ENCODE peak calls at places on chromosomes 13 and 19, in four cellular contexts. W, S, C and E are unnamed samples.

GRCh38 chr13:43785681-43786471 is 896 bp downstream of the ENOX1 start:
- DNase-seq in W (peak; percentile 82), S (peak; percentile 72), C (peak; percentile 56), E (peak; percentile 70)

GRCh38 chr13:64239372-64239771 is 2823.7 kb upstream of the PCDH20 start:
- DNase-seq in W (peak; percentile 71), S (no peak), C (no peak), E (no peak)

GRCh38 chr13:22278336-22278929 is 607.6 kb downstream of the FGF9 start:
- DNase-seq in W (no peak), S (peak; percentile 77), C (peak; percentile 1), E (no peak)

GRCh38 chr13:45084515-45084914 is 35.8 kb upstream of the GTF2F2 start:
- DNase-seq in W (no peak), S (no peak), C (no peak), E (no peak)

GRCh38 chr19:11921852-11922495 is 2.9 kb upstream of the ZNF700 start:
- DNase-seq in W (peak; percentile 29), S (peak; percentile 17), C (no peak), E (no peak)

GRCh38 chr19:51364200-51365106 is 1.7 kb downstream of the ETFB start:
- DNase-seq in W (no peak), S (no peak), C (peak; percentile 37), E (no peak)

GRCh38 chr13:82002693-82003092 is 1661.8 kb upstream of the SPRY2 start:
- DNase-seq in W (no peak), S (no peak), C (no peak), E (no peak)

GRCh38 chr13:65461590-65461989 is 1768.5 kb downstream of the PCDH9 start:
- DNase-seq in W (peak; percentile 27), S (no peak), C (no peak), E (no peak)

GRCh38 chr13:113407531-113408393 is 43.8 kb upstream of the GRTP1 start:
- DNase-seq in W (no peak), S (no peak), C (no peak), E (peak; percentile 58)

GRCh38 chr13:31209172-31209818 is 9.5 kb downstream of the B3GLCT start:
- DNase-seq in W (peak; percentile 67), S (peak; percentile 22), C (no peak), E (no peak)

GRCh38 chr13:44271031-44271433 is 102.6 kb upstream of the SERP2 start:
- DNase-seq in W (peak; percentile 54), S (no peak), C (no peak), E (no peak)

GRCh38 chr13:100423375-100423774 is 165.2 kb downstream of the GGACT start:
- DNase-seq in W (peak; percentile 26), S (no peak), C (peak; percentile 51), E (no peak)

GRCh38 chr19:11196406-11197287 is 698 bp downstream of the KANK2 start:
- DNase-seq in W (peak; percentile 36), S (peak; percentile 48), C (no peak), E (peak; percentile 77)

GRCh38 chr19:58560007-58560887 is 1.8 kb upstream of the UBE2M start:
- DNase-seq in W (no peak), S (no peak), C (no peak), E (peak; percentile 53)

GRCh38 chr19:18496980-18497256 is 25.0 kb downstream of the ELL start:
- DNase-seq in W (no peak), S (no peak), C (no peak), E (no peak)

GRCh38 chr13:113445791-113446487 is 7.3 kb downstream of the ADPRHL1 start:
- DNase-seq in W (no peak), S (no peak), C (no peak), E (peak; percentile 51)

GRCh38 chr19:21483589-21484170 is 21.7 kb upstream of the ZNF429 start:
- DNase-seq in W (peak; percentile 6), S (peak; percentile 73), C (no peak), E (peak; percentile 79)

GRCh38 chr13:79237981-79238380 is 168.1 kb downstream of the RBM26 start:
- DNase-seq in W (peak; percentile 1), S (no peak), C (no peak), E (no peak)

GRCh38 chr19:13428352-13428751 is 77.9 kb downstream of the CACNA1A start:
- DNase-seq in W (peak; percentile 38), S (no peak), C (peak; percentile 6), E (peak; percentile 33)
- TF ChIP-seq CTCF in W (peak; percentile 69), S (peak; percentile 18), C (peak; percentile 70), E (peak; percentile 29)

GRCh38 chr19:42635233-42635539 is 40.5 kb upstream of the CEACAM8 start:
- DNase-seq in W (no peak), S (no peak), C (no peak), E (no peak)

GRCh38 chr19:42629191-42629590 is 34.5 kb upstream of the CEACAM8 start:
- DNase-seq in W (no peak), S (no peak), C (peak; percentile 21), E (no peak)

DNA sequence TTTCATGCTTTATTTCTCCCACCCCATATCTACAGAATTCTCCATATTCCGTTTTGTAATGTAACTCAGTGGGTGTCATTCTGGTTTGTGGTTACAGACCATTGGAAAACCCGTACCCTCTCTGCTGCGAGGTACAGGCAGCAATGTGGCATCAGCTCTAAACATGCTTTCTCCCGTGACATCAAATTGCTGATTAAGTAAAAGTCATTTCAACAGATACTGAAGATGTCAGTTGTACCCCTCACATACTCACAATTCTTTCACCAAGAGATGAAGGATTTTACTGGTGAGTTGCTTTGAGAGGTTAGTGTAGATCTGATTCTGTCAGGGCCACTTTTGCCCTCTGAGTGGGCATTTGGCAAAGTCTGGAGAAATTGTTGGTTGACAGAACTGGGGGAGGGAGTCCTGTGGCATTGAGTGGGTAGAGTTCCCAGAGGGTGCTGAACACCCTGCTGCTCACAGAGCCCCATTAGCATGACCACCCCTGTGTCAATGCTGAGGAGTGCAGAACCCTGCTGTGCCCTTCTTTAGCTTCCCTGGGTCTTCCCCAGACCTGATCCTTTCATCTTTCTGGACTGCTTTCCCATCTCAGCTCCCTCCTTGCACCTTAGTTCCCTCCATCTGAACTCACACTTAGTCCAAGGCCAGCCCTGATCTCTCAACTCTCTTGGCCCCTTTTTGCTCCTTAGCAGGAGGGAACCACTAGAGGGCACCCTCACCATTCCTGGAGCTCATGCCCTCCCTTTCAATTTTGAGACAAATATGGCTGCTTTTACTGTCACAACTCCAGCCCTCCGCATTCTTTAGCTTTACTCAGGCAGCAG is 39.9 kb upstream of the CEACAM8 start:
- DNase-seq in W (peak; percentile 41), S (peak; percentile 51), C (peak; percentile 34), E (no peak)
- TF ChIP-seq CTCF in W (peak; percentile 80), S (peak; percentile 63), C (peak; percentile 89), E (peak; percentile 59)

GRCh38 chr13:24540236-24541126 is 27.9 kb upstream of the PARP4 start:
- DNase-seq in W (peak; percentile 6), S (no peak), C (no peak), E (no peak)
- TF ChIP-seq CTCF in W (peak; percentile 23), S (no peak), C (no peak), E (no peak)

DNA sequence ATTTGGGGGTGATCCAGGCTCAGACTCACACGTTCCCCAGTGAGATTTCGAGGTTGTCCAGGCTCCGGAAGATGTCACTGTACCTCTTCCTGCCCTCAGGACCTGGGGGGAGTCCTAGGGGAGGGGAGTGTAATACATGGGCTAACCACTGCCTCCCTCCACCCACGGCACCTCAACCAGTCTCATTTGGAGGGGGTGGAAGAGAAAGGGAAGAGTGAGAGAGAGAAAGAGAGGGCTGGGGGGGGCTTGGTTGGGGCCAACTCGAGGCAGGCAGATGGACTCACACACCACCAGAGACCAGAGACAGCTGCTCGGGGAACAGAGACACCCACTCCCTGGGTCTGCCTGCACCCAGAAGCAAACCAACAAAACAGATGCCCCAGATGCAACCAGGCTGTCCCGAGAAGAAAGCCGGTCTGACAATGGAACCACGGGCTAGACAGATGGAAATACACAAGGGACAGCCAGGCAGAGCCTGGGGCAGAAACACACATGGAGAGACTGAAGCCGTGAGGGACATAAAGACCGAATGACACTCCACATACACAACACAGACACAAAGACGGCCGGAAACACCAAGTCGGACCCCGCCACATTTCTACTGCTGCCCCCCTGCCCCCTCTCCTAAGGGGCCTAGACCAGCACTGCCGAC is 825 bp downstream of the GMIP start:
- DNase-seq in W (no peak), S (no peak), C (no peak), E (no peak)
- TF ChIP-seq CTCF in W (no peak), S (no peak), C (no peak), E (no peak)

GRCh38 chr19:49451430-49452181 is at the start of gene PIH1D1:
- DNase-seq in W (peak; percentile 100), S (peak; percentile 98), C (peak; percentile 99), E (peak; percentile 96)
- TF ChIP-seq CTCF in W (peak; percentile 18), S (no peak), C (no peak), E (no peak)

DNA sequence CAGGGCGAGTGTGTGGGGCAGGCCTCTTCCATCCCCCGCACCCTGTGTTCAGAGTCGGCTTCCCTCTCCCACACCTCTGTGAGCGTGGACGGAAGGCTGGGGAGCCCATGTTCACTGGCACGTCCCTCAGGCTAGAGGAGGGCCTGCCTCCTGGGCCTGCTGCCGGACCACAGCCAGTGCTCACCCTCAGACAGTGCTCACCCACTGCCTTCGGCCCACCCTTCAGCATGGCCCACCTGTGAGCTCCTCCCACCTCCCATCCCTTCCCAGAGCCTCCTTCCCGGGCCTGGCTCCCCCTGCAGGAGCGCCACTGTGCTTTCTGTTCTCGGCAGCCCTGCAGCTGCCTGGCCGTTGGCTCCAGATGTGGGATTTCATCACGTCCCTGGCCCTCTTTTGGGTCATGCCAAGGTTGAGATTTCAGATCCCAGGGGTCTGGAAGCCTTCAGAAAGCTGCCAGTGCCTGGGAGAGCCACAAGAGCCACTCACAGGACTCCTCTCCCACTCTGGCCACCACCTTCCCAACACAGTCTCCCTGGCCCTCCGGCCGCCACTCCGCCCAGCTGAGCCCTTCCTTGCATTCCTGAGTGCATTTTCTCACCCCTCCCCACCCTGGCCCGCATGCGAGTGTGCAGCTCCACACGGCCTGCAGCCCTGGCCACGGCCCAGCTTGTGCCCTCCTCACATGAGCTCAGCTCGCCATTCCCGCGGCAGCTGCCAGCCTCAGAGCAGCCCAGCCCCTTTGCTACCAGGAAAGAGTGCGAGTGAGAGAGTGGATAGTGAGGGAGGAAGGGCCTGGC is 25.3 kb downstream of the CAPN12 start:
- DNase-seq in W (peak; percentile 48), S (peak; percentile 52), C (peak; percentile 68), E (peak; percentile 79)
- TF ChIP-seq CTCF in W (peak; percentile 39), S (no peak), C (peak; percentile 27), E (peak; percentile 20)

DNA sequence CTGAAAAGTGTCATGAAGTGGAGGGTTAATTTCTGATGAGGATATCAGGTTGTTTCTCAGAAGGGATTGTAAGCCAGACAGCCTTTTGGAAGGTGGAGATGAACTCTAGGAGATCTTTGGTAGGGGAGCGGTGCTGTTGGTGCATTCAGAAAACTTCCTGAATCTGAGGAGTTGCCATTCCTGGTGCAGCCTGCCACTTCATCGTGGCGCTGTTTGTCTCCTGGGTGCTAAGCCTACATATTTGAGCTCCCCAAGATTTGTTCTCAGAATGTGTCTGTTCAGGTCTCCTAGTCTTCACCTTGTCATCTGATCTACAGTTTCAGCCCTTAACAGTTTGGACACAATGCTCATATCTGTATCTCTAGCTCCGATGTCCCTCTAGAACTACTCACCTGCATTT is 285.6 kb downstream of the MTUS2 start:
- DNase-seq in W (no peak), S (no peak), C (no peak), E (no peak)
- TF ChIP-seq CTCF in W (no peak), S (no peak), C (no peak), E (peak; percentile 19)